ENCODE peak calls at places on chromosomes 1 and 21, in seven cellular contexts. U, X, P, J, Q, E and S are unnamed samples.
A peak's percentile ranks its signal among the peaks of the same experiment; 100 is the strongest.

GRCh38 chr1:37922767-37923550 is 23.9 kb downstream of the INPP5B start:
- DNase-seq in U (peak; percentile 83), X (no peak), P (no peak), J (no peak), Q (no peak), E (no peak), S (no peak)

GRCh38 chr21:44428281-44428942 is 26.9 kb upstream of the LRRC3 start:
- DNase-seq in U (peak; percentile 53), X (peak; percentile 88), P (peak; percentile 65), J (peak; percentile 8), Q (no peak), E (no peak), S (no peak)

GRCh38 chr1:29247874-29248273 is 11.6 kb downstream of the PTPRU start:
- DNase-seq in U (no peak), X (no peak), P (no peak), J (no peak), Q (no peak), E (no peak), S (no peak)

GRCh38 chr1:116987256-116987555 is 14.4 kb upstream of the CD101 start:
- DNase-seq in U (no peak), X (peak; percentile 62), P (no peak), J (no peak), Q (no peak), E (no peak), S (no peak)

GRCh38 chr1:26991310-26992116 is 2.0 kb upstream of the TRNP1 start:
- DNase-seq in U (no peak), X (no peak), P (peak; percentile 34), J (peak; percentile 42), Q (no peak), E (no peak), S (peak; percentile 51)

GRCh38 chr1:246482780-246483179 is 24.3 kb downstream of the SMYD3 start:
- DNase-seq in U (no peak), X (no peak), P (no peak), J (no peak), Q (no peak), E (no peak), S (no peak)

GRCh38 chr1:168112673-168113305 is 23.9 kb downstream of the GPR161 start:
- DNase-seq in U (no peak), X (no peak), P (no peak), J (peak; percentile 88), Q (peak; percentile 83), E (peak; percentile 28), S (peak; percentile 81)

GRCh38 chr1:244012232-244012631 is 38.9 kb upstream of the ZBTB18 start:
- DNase-seq in U (no peak), X (no peak), P (peak; percentile 28), J (peak; percentile 68), Q (no peak), E (no peak), S (no peak)

GRCh38 chr1:6538958-6539357 is 15.4 kb downstream of the NOL9 start:
- DNase-seq in U (no peak), X (no peak), P (no peak), J (no peak), Q (no peak), E (no peak), S (no peak)

GRCh38 chr1:154524881-154525280 is 22.7 kb upstream of the SHE start:
- DNase-seq in U (no peak), X (no peak), P (no peak), J (peak; percentile 61), Q (peak; percentile 33), E (no peak), S (no peak)

GRCh38 chr1:177737456-177737855 is 232.4 kb downstream of the SEC16B start:
- DNase-seq in U (no peak), X (no peak), P (no peak), J (no peak), Q (no peak), E (no peak), S (no peak)

GRCh38 chr1:78833491-78833890 is 173.0 kb downstream of the ADGRL4 start:
- DNase-seq in U (no peak), X (no peak), P (no peak), J (peak; percentile 80), Q (peak; percentile 35), E (peak; percentile 44), S (peak; percentile 35)

GRCh38 chr1:10848109-10848684 is 51.8 kb upstream of the CASZ1 start:
- DNase-seq in U (no peak), X (no peak), P (peak; percentile 38), J (no peak), Q (no peak), E (no peak), S (no peak)

GRCh38 chr1:101247404-101248287 is 10.8 kb downstream of the S1PR1 start:
- DNase-seq in U (peak; percentile 86), X (no peak), P (no peak), J (no peak), Q (no peak), E (no peak), S (no peak)

GRCh38 chr1:165174485-165174884 is 182.0 kb downstream of the LMX1A start:
- DNase-seq in U (no peak), X (no peak), P (no peak), J (no peak), Q (no peak), E (no peak), S (no peak)

GRCh38 chr1:161188381-161188780 is 10.5 kb downstream of the ADAMTS4 start:
- DNase-seq in U (no peak), X (no peak), P (no peak), J (no peak), Q (no peak), E (no peak), S (no peak)

GRCh38 chr21:44639331-44639655 is 2.1 kb downstream of the KRTAP10-10 start:
- DNase-seq in U (no peak), X (no peak), P (no peak), J (no peak), Q (no peak), E (no peak), S (no peak)

GRCh38 chr1:16386454-16387113 is 19.5 kb downstream of the SZRD1 start:
- DNase-seq in U (no peak), X (no peak), P (no peak), J (peak; percentile 76), Q (no peak), E (peak; percentile 88), S (peak; percentile 70)

GRCh38 chr1:186234976-186235686 is 139.9 kb downstream of the TPR start:
- DNase-seq in U (no peak), X (no peak), P (no peak), J (no peak), Q (no peak), E (no peak), S (no peak)

GRCh38 chr21:44714905-44715304 is 3.5 kb upstream of the TSPEAR start:
- DNase-seq in U (no peak), X (no peak), P (no peak), J (no peak), Q (no peak), E (no peak), S (no peak)

GRCh38 chr1:167110586-167110985 is 16.7 kb downstream of the STYXL2 start:
- DNase-seq in U (no peak), X (no peak), P (no peak), J (no peak), Q (no peak), E (no peak), S (no peak)

GRCh38 chr1:192626366-192627179 is 9.4 kb upstream of the RGS13 start:
- DNase-seq in U (peak; percentile 66), X (no peak), P (no peak), J (no peak), Q (no peak), E (no peak), S (no peak)

GRCh38 chr1:100552031-100552430 is 14.1 kb downstream of the GPR88 start:
- DNase-seq in U (no peak), X (no peak), P (no peak), J (no peak), Q (no peak), E (no peak), S (no peak)

GRCh38 chr1:244850896-244851295 is 13.4 kb downstream of the HNRNPU start:
- DNase-seq in U (no peak), X (no peak), P (no peak), J (no peak), Q (no peak), E (no peak), S (no peak)

GRCh38 chr21:44496900-44497550 is 41.7 kb downstream of the LRRC3 start:
- DNase-seq in U (no peak), X (no peak), P (peak; percentile 17), J (no peak), Q (no peak), E (no peak), S (no peak)

GRCh38 chr1:201061886-201062285 is 38.4 kb upstream of the KIF21B start:
- DNase-seq in U (no peak), X (no peak), P (no peak), J (no peak), Q (no peak), E (no peak), S (no peak)

GRCh38 chr1:187721216-187721615 is 892.5 kb downstream of the PLA2G4A start:
- DNase-seq in U (no peak), X (no peak), P (no peak), J (no peak), Q (no peak), E (no peak), S (no peak)

GRCh38 chr1:161115132-161115711 is 2.6 kb downstream of the PFDN2 start:
- DNase-seq in U (no peak), X (no peak), P (no peak), J (peak; percentile 93), Q (no peak), E (no peak), S (peak; percentile 46)

GRCh38 chr21:35426897-35427296 is 377.8 kb upstream of the RUNX1 start:
- DNase-seq in U (no peak), X (no peak), P (no peak), J (no peak), Q (no peak), E (no peak), S (no peak)